ENCODE peak calls at places on chromosomes 1 and 21, in ten cellular contexts. J is germinal center, B is islet precursor cell, I is NCI-H1105, A is DMS 273 treated with DMSO at 0.1 percent for 48 hours, K is bronchial epithelial cell, Q is Calu3, N is skeletal muscle cell, W is uterus, M is GM13976. P is an unnamed sample.

GRCh38 chr1:159122005-159122621 is 45.5 kb upstream of the AIM2 start:
- DNase-seq in B (no peak), K (peak), J (no peak), W (no peak), I (no peak), A (no peak), N (peak), Q (no peak), M (peak), P (no peak)

GRCh38 chr1:86582161-86582560 is 35.3 kb downstream of the CLCA4 start:
- DNase-seq in Q (no peak), A (no peak), J (no peak), B (no peak), I (no peak), K (no peak), M (no peak), W (no peak), N (no peak), P (no peak)

GRCh38 chr1:165403835-165404482 is 41.0 kb downstream of the RXRG start:
- DNase-seq in B (peak), A (peak), Q (peak), K (peak), W (no peak), N (no peak), M (peak), J (peak), I (no peak), P (no peak)

GRCh38 chr1:245003246-245003645 is 138.9 kb upstream of the HNRNPU start:
- DNase-seq in W (no peak), J (no peak), M (no peak), K (no peak), B (no peak), N (no peak), I (no peak), Q (no peak), A (no peak), P (no peak)

GRCh38 chr1:24536391-24536840 is 19.5 kb upstream of the NCMAP start:
- DNase-seq in I (no peak), M (peak), A (no peak), Q (no peak), B (peak), W (no peak), N (peak), J (peak), K (no peak), P (peak)

GRCh38 chr1:199279872-199280649 is 641.2 kb downstream of the PTPRC start:
- DNase-seq in A (no peak), B (no peak), I (no peak), K (peak), J (no peak), M (peak), Q (no peak), W (no peak), N (peak), P (no peak)

GRCh38 chr1:204791453-204792366 is 79.0 kb upstream of the NFASC start:
- DNase-seq in A (peak), I (peak), B (peak), Q (peak), N (peak), M (peak), W (peak), K (peak), J (peak), P (peak)

GRCh38 chr1:235945775-235946565 is 79.3 kb upstream of the LYST start:
- DNase-seq in I (no peak), A (no peak), K (peak), W (no peak), Q (no peak), B (no peak), J (peak), M (peak), N (no peak), P (no peak)

GRCh38 chr1:173202430-173203145 is 4.5 kb downstream of the TNFSF4 start:
- DNase-seq in M (no peak), I (peak), A (peak), B (no peak), N (peak), Q (peak), J (no peak), K (peak), W (no peak), P (no peak)

GRCh38 chr1:156499194-156499702 is 1.3 kb downstream of the MEF2D start:
- DNase-seq in B (no peak), N (no peak), A (no peak), M (no peak), Q (no peak), W (no peak), J (no peak), I (no peak), K (no peak), P (no peak)

GRCh38 chr1:200354243-200354642 is 55.6 kb downstream of the ZNF281 start:
- DNase-seq in N (no peak), W (no peak), A (no peak), J (no peak), K (peak), B (no peak), I (no peak), Q (no peak), M (peak), P (no peak)

GRCh38 chr1:54220004-54220811 is 20.2 kb downstream of the MRPL37 start:
- DNase-seq in I (no peak), Q (no peak), W (peak), N (peak), A (no peak), J (no peak), M (no peak), K (no peak), B (peak), P (no peak)

GRCh38 chr1:226868726-226869125 is 1.7 kb upstream of the PSEN2 start:
- DNase-seq in K (no peak), W (no peak), Q (no peak), I (no peak), B (no peak), N (no peak), J (no peak), M (no peak), A (no peak), P (no peak)

GRCh38 chr1:11187458-11187857 is 1.7 kb upstream of the ANGPTL7 start:
- DNase-seq in Q (no peak), B (no peak), N (no peak), J (no peak), I (no peak), W (no peak), K (no peak), M (no peak), A (no peak), P (no peak)

GRCh38 chr1:100622037-100622436 is 84.1 kb downstream of the GPR88 start:
- DNase-seq in K (peak), M (no peak), A (no peak), B (peak), Q (peak), J (no peak), W (peak), N (peak), I (no peak), P (no peak)

GRCh38 chr1:18569251-18569650 is 61.4 kb upstream of the PAX7 start:
- DNase-seq in K (no peak), I (no peak), A (no peak), B (no peak), N (no peak), M (no peak), J (no peak), W (no peak), Q (no peak), P (no peak)

GRCh38 chr21:25837545-25838263 is 102.9 kb downstream of the GABPA start:
- DNase-seq in Q (peak), K (no peak), M (no peak), A (no peak), J (no peak), I (no peak), W (no peak), N (peak), B (no peak), P (no peak)

GRCh38 chr1:19185976-19186375 is 24.1 kb downstream of the UBR4 start:
- DNase-seq in W (no peak), J (no peak), A (no peak), Q (no peak), M (no peak), K (no peak), I (no peak), B (no peak), N (no peak), P (no peak)

P was measured in GM12864.